ENCODE peak calls at places on chromosomes 13 and 19, in seven cellular contexts. One of them, this sample, is unnamed.

GRCh38 chr19:58559275-58560006 is 1.0 kb upstream of the UBE2M start:
- DNase-seq in GM12878: peak
- DNase-seq in K562: peak
- DNase-seq in H1: no peak
- DNase-seq in HCT116: peak
- DNase-seq in SK-N-SH: peak
- DNase-seq in HepG2: peak
- DNase-seq in this sample: peak

GRCh38 chr19:8639821-8640401 is 9.5 kb downstream of the NFILZ start:
- DNase-seq in GM12878: no peak
- DNase-seq in K562: no peak
- DNase-seq in H1: no peak
- DNase-seq in HCT116: no peak
- DNase-seq in SK-N-SH: no peak
- DNase-seq in HepG2: no peak
- DNase-seq in this sample: peak

GRCh38 chr19:49155830-49156346 is 692 bp upstream of the HRC start:
- DNase-seq in GM12878: no peak
- DNase-seq in K562: peak
- DNase-seq in H1: no peak
- DNase-seq in HCT116: no peak
- DNase-seq in SK-N-SH: no peak
- DNase-seq in HepG2: no peak
- DNase-seq in this sample: no peak

GRCh38 chr13:110233682-110234280 is 73.2 kb downstream of the COL4A1 start:
- DNase-seq in GM12878: no peak
- DNase-seq in K562: no peak
- DNase-seq in H1: no peak
- DNase-seq in HCT116: no peak
- DNase-seq in SK-N-SH: no peak
- DNase-seq in HepG2: no peak
- DNase-seq in this sample: no peak

GRCh38 chr13:81986308-81986707 is 1645.4 kb upstream of the SPRY2 start:
- DNase-seq in GM12878: no peak
- DNase-seq in K562: no peak
- DNase-seq in H1: no peak
- DNase-seq in HCT116: no peak
- DNase-seq in SK-N-SH: no peak
- DNase-seq in HepG2: no peak
- DNase-seq in this sample: no peak

GRCh38 chr19:18648971-18649310 is 12.1 kb downstream of the KLHL26 start:
- DNase-seq in GM12878: no peak
- DNase-seq in K562: no peak
- DNase-seq in H1: no peak
- DNase-seq in HCT116: no peak
- DNase-seq in SK-N-SH: no peak
- DNase-seq in HepG2: no peak
- DNase-seq in this sample: no peak

GRCh38 chr13:109412232-109412935 is 374.0 kb downstream of the IRS2 start:
- DNase-seq in GM12878: no peak
- DNase-seq in K562: peak
- DNase-seq in H1: peak
- DNase-seq in HCT116: peak
- DNase-seq in SK-N-SH: peak
- DNase-seq in HepG2: no peak
- DNase-seq in this sample: peak

GRCh38 chr19:39130337-39131254 is 5.0 kb downstream of the PAK4 start:
- DNase-seq in GM12878: no peak
- DNase-seq in K562: no peak
- DNase-seq in H1: no peak
- DNase-seq in HCT116: no peak
- DNase-seq in SK-N-SH: peak
- DNase-seq in HepG2: no peak
- DNase-seq in this sample: peak

GRCh38 chr19:5718579-5719273 is 1.2 kb downstream of the LONP1 start:
- DNase-seq in GM12878: peak
- DNase-seq in K562: peak
- DNase-seq in H1: no peak
- DNase-seq in HCT116: peak
- DNase-seq in SK-N-SH: no peak
- DNase-seq in HepG2: peak
- DNase-seq in this sample: no peak

GRCh38 chr19:17394891-17395415 is 957 bp upstream of the CCDC194 start:
- DNase-seq in GM12878: no peak
- DNase-seq in K562: peak
- DNase-seq in H1: peak
- DNase-seq in HCT116: peak
- DNase-seq in SK-N-SH: peak
- DNase-seq in HepG2: no peak
- DNase-seq in this sample: peak

GRCh38 chr13:23578411-23579071 is 8.3 kb downstream of the TNFRSF19 start:
- DNase-seq in GM12878: no peak
- DNase-seq in K562: peak
- DNase-seq in H1: peak
- DNase-seq in HCT116: no peak
- DNase-seq in SK-N-SH: peak
- DNase-seq in HepG2: peak
- DNase-seq in this sample: peak

GRCh38 chr13:22053053-22053452 is 382.2 kb downstream of the FGF9 start:
- DNase-seq in GM12878: no peak
- DNase-seq in K562: no peak
- DNase-seq in H1: no peak
- DNase-seq in HCT116: no peak
- DNase-seq in SK-N-SH: no peak
- DNase-seq in HepG2: no peak
- DNase-seq in this sample: no peak

GRCh38 chr19:32711747-32712146 is 7.8 kb upstream of the TDRD12 start:
- DNase-seq in GM12878: no peak
- DNase-seq in K562: no peak
- DNase-seq in H1: no peak
- DNase-seq in HCT116: no peak
- DNase-seq in SK-N-SH: no peak
- DNase-seq in HepG2: no peak
- DNase-seq in this sample: no peak

GRCh38 chr19:55644191-55644833 is 863 bp downstream of the ZNF581 start:
- DNase-seq in GM12878: no peak
- DNase-seq in K562: no peak
- DNase-seq in H1: no peak
- DNase-seq in HCT116: no peak
- DNase-seq in SK-N-SH: peak
- DNase-seq in HepG2: no peak
- DNase-seq in this sample: no peak

GRCh38 chr13:98798849-98799645 is 46.6 kb upstream of the SLC15A1 start:
- DNase-seq in GM12878: no peak
- DNase-seq in K562: no peak
- DNase-seq in H1: no peak
- DNase-seq in HCT116: no peak
- DNase-seq in SK-N-SH: no peak
- DNase-seq in HepG2: peak
- DNase-seq in this sample: no peak

GRCh38 chr19:6239401-6239844 is 40.4 kb downstream of the MLLT1 start:
- DNase-seq in GM12878: no peak
- DNase-seq in K562: no peak
- DNase-seq in H1: no peak
- DNase-seq in HCT116: no peak
- DNase-seq in SK-N-SH: peak
- DNase-seq in HepG2: no peak
- DNase-seq in this sample: no peak

GRCh38 chr13:78497702-78498319 is 105.5 kb downstream of the POU4F1 start:
- DNase-seq in GM12878: no peak
- DNase-seq in K562: no peak
- DNase-seq in H1: no peak
- DNase-seq in HCT116: no peak
- DNase-seq in SK-N-SH: peak
- DNase-seq in HepG2: no peak
- DNase-seq in this sample: no peak

GRCh38 chr19:45351401-45351952 is 10.9 kb downstream of the KLC3 start:
- DNase-seq in GM12878: no peak
- DNase-seq in K562: no peak
- DNase-seq in H1: no peak
- DNase-seq in HCT116: no peak
- DNase-seq in SK-N-SH: no peak
- DNase-seq in HepG2: no peak
- DNase-seq in this sample: no peak

GRCh38 chr19:45349126-45349415 is 8.5 kb downstream of the KLC3 start:
- DNase-seq in GM12878: no peak
- DNase-seq in K562: no peak
- DNase-seq in H1: no peak
- DNase-seq in HCT116: no peak
- DNase-seq in SK-N-SH: no peak
- DNase-seq in HepG2: no peak
- DNase-seq in this sample: no peak

GRCh38 chr19:45349430-45349941 is 8.9 kb downstream of the KLC3 start:
- DNase-seq in GM12878: no peak
- DNase-seq in K562: no peak
- DNase-seq in H1: no peak
- DNase-seq in HCT116: no peak
- DNase-seq in SK-N-SH: peak
- DNase-seq in HepG2: no peak
- DNase-seq in this sample: no peak

GRCh38 chr19:45352062-45352461 is 11.5 kb downstream of the KLC3 start:
- DNase-seq in GM12878: no peak
- DNase-seq in K562: no peak
- DNase-seq in H1: no peak
- DNase-seq in HCT116: no peak
- DNase-seq in SK-N-SH: no peak
- DNase-seq in HepG2: no peak
- DNase-seq in this sample: no peak

GRCh38 chr19:45350477-45351058 is 10.0 kb downstream of the KLC3 start:
- DNase-seq in GM12878: no peak
- DNase-seq in K562: no peak
- DNase-seq in H1: no peak
- DNase-seq in HCT116: no peak
- DNase-seq in SK-N-SH: peak
- DNase-seq in HepG2: no peak
- DNase-seq in this sample: no peak
- TF ChIP-seq JUND in GM12878: no peak
- TF ChIP-seq JUND in K562: no peak
- TF ChIP-seq JUND in H1: no peak
- TF ChIP-seq JUND in HCT116: no peak
- TF ChIP-seq JUND in SK-N-SH: no peak
- TF ChIP-seq JUND in HepG2: no peak
- TF ChIP-seq JUND in this sample: no peak

GRCh38 chr19:29785360-29785759 is 26.4 kb upstream of the CCNE1 start:
- DNase-seq in GM12878: no peak
- DNase-seq in K562: no peak
- DNase-seq in H1: no peak
- DNase-seq in HCT116: no peak
- DNase-seq in SK-N-SH: no peak
- DNase-seq in HepG2: no peak
- DNase-seq in this sample: no peak
- TF ChIP-seq JUND in GM12878: no peak
- TF ChIP-seq JUND in K562: no peak
- TF ChIP-seq JUND in H1: no peak
- TF ChIP-seq JUND in HCT116: no peak
- TF ChIP-seq JUND in SK-N-SH: no peak
- TF ChIP-seq JUND in HepG2: no peak
- TF ChIP-seq JUND in this sample: no peak

GRCh38 chr19:10817291-10818038 is 18.5 kb downstream of the TMED1 start:
- DNase-seq in GM12878: no peak
- DNase-seq in K562: no peak
- DNase-seq in H1: no peak
- DNase-seq in HCT116: no peak
- DNase-seq in SK-N-SH: peak
- DNase-seq in HepG2: no peak
- DNase-seq in this sample: no peak

GRCh38 chr19:10819124-10820060 is 16.6 kb downstream of the TMED1 start:
- DNase-seq in GM12878: no peak
- DNase-seq in K562: no peak
- DNase-seq in H1: no peak
- DNase-seq in HCT116: no peak
- DNase-seq in SK-N-SH: no peak
- DNase-seq in HepG2: no peak
- DNase-seq in this sample: no peak

GRCh38 chr19:10816691-10817090 is 19.3 kb downstream of the TMED1 start:
- DNase-seq in GM12878: no peak
- DNase-seq in K562: no peak
- DNase-seq in H1: no peak
- DNase-seq in HCT116: no peak
- DNase-seq in SK-N-SH: peak
- DNase-seq in HepG2: no peak
- DNase-seq in this sample: no peak

GRCh38 chr19:10820173-10820572 is 15.8 kb downstream of the TMED1 start:
- DNase-seq in GM12878: no peak
- DNase-seq in K562: peak
- DNase-seq in H1: no peak
- DNase-seq in HCT116: no peak
- DNase-seq in SK-N-SH: peak
- DNase-seq in HepG2: no peak
- DNase-seq in this sample: no peak

GRCh38 chr19:10818306-10819123 is 17.5 kb downstream of the TMED1 start:
- DNase-seq in GM12878: no peak
- DNase-seq in K562: no peak
- DNase-seq in H1: no peak
- DNase-seq in HCT116: no peak
- DNase-seq in SK-N-SH: peak
- DNase-seq in HepG2: no peak
- DNase-seq in this sample: no peak
- TF ChIP-seq JUND in GM12878: no peak
- TF ChIP-seq JUND in K562: no peak
- TF ChIP-seq JUND in H1: no peak
- TF ChIP-seq JUND in HCT116: no peak
- TF ChIP-seq JUND in SK-N-SH: no peak
- TF ChIP-seq JUND in HepG2: no peak
- TF ChIP-seq JUND in this sample: no peak

GRCh38 chr13:93450226-93450625 is 223.6 kb downstream of the GPC6 start:
- DNase-seq in GM12878: no peak
- DNase-seq in K562: no peak
- DNase-seq in H1: no peak
- DNase-seq in HCT116: no peak
- DNase-seq in SK-N-SH: peak
- DNase-seq in HepG2: no peak
- DNase-seq in this sample: no peak
- TF ChIP-seq JUND in GM12878: no peak
- TF ChIP-seq JUND in K562: no peak
- TF ChIP-seq JUND in H1: no peak
- TF ChIP-seq JUND in HCT116: no peak
- TF ChIP-seq JUND in SK-N-SH: no peak
- TF ChIP-seq JUND in HepG2: no peak
- TF ChIP-seq JUND in this sample: no peak

DNA sequence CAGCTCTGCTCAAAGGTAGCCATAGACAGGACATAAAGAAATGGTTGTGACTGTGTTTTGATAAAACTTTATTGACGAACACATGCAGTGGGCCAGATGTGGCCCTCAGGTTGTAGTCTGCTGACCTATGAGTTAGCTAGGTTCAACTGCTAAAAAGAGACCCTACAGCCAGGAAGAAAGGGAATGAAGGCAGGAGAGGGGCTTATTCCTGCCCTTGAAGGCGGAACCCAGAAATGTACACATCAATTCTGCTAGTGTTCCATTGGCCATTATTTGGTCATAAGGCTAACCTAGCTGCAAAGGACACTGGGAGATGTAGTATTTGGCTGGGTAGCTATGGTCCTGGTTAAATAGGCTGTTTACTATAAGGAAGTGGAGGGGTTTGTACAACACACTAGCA is 18.0 kb downstream of the APBA3 start:
- DNase-seq in GM12878: no peak
- DNase-seq in K562: peak
- DNase-seq in H1: no peak
- DNase-seq in HCT116: no peak
- DNase-seq in SK-N-SH: no peak
- DNase-seq in HepG2: no peak
- DNase-seq in this sample: no peak
- TF ChIP-seq JUND in GM12878: no peak
- TF ChIP-seq JUND in K562: no peak
- TF ChIP-seq JUND in H1: no peak
- TF ChIP-seq JUND in HCT116: no peak
- TF ChIP-seq JUND in SK-N-SH: no peak
- TF ChIP-seq JUND in HepG2: no peak
- TF ChIP-seq JUND in this sample: no peak